ENCODE peak calls at places on chromosomes 12 and 14, in five cellular contexts. J is H9, V is mesenchymal stem cell, Y is neuronal stem cell, O is H1. H is an unnamed sample.

GRCh38 chr12:94148841-94149780 is 734 bp downstream of the PLXNC1 start:
- DNase-seq in J (peak; percentile 77), V (peak; percentile 60), Y (peak; percentile 58), O (peak; percentile 85), H (peak; percentile 48)

GRCh38 chr14:23633160-23633701 is 2.9 kb upstream of the DHRS2 start:
- DNase-seq in J (peak; percentile 52), V (peak; percentile 5), Y (no peak), O (no peak), H (no peak)

GRCh38 chr12:124236651-124237050 is 58.2 kb upstream of the RFLNA start:
- DNase-seq in J (no peak), V (peak; percentile 71), Y (no peak), O (no peak), H (no peak)

GRCh38 chr12:120833849-120834248 is 70.3 kb downstream of the SPPL3 start:
- DNase-seq in J (no peak), V (peak; percentile 69), Y (no peak), O (no peak), H (no peak)

GRCh38 chr12:75908961-75909699 is 122.4 kb downstream of the PHLDA1 start:
- DNase-seq in J (no peak), V (peak; percentile 44), Y (no peak), O (no peak), H (no peak)

GRCh38 chr14:68468437-68469207 is 324.2 kb downstream of the ZFP36L1 start:
- DNase-seq in J (no peak), V (peak; percentile 70), Y (no peak), O (no peak), H (peak; percentile 90)

GRCh38 chr12:118017926-118018325 is 1.4 kb downstream of the RFC5 start:
- DNase-seq in J (no peak), V (no peak), Y (no peak), O (no peak), H (no peak)

GRCh38 chr12:29754235-29755189 is 29.2 kb downstream of the TMTC1 start:
- DNase-seq in J (no peak), V (no peak), Y (no peak), O (no peak), H (no peak)

GRCh38 chr14:96793547-96793946 is 3.6 kb upstream of the VRK1 start:
- DNase-seq in J (no peak), V (no peak), Y (no peak), O (no peak), H (no peak)

GRCh38 chr12:131090254-131091210 is 136.8 kb downstream of the ADGRD1 start:
- DNase-seq in J (peak; percentile 20), V (no peak), Y (no peak), O (no peak), H (no peak)

GRCh38 chr12:30882706-30883105 is 43.8 kb upstream of the TSPAN11 start:
- DNase-seq in J (no peak), V (no peak), Y (no peak), O (no peak), H (no peak)

GRCh38 chr12:107448198-107448597 is 237.4 kb upstream of the PWP1 start:
- DNase-seq in J (peak; percentile 74), V (no peak), Y (peak; percentile 15), O (peak; percentile 76), H (peak; percentile 10)

GRCh38 chr14:97948841-97949240 is 1151.7 kb downstream of the VRK1 start:
- DNase-seq in J (no peak), V (no peak), Y (no peak), O (no peak), H (no peak)

GRCh38 chr12:50214018-50214417 is 46.8 kb upstream of the CERS5 start:
- DNase-seq in J (no peak), V (no peak), Y (no peak), O (no peak), H (no peak)

GRCh38 chr12:120094485-120094884 is 22.1 kb downstream of the RAB35 start:
- DNase-seq in J (no peak), V (no peak), Y (no peak), O (no peak), H (no peak)

GRCh38 chr12:118714051-118714460 is 267.3 kb upstream of the SRRM4 start:
- DNase-seq in J (peak; percentile 68), V (no peak), Y (peak; percentile 54), O (peak; percentile 74), H (no peak)

GRCh38 chr12:22459872-22460490 is 84.4 kb downstream of the C2CD5 start:
- DNase-seq in J (no peak), V (peak; percentile 59), Y (peak; percentile 12), O (no peak), H (peak; percentile 88)

GRCh38 chr12:76272292-76272691 is 75.9 kb downstream of the BBS10 start:
- DNase-seq in J (no peak), V (no peak), Y (no peak), O (no peak), H (no peak)

GRCh38 chr12:13784504-13784903 is 196.9 kb downstream of the GRIN2B start:
- DNase-seq in J (no peak), V (no peak), Y (no peak), O (no peak), H (no peak)

GRCh38 chr14:67263499-67264149 is 22.4 kb downstream of the PALS1 start:
- DNase-seq in J (no peak), V (peak; percentile 88), Y (no peak), O (no peak), H (no peak)
- H2BK12ac ChIP-seq in J (no peak overlapping the region), V (no peak overlapping the region), Y (no peak overlapping the region), O (no peak overlapping the region), H (no peak overlapping the region)

GRCh38 chr12:116125981-116126566 is 151.4 kb downstream of the MED13L start:
- DNase-seq in J (no peak), V (no peak), Y (no peak), O (no peak), H (no peak)

GRCh38 chr12:116122639-116123038 is 154.9 kb downstream of the MED13L start:
- DNase-seq in J (no peak), V (no peak), Y (no peak), O (no peak), H (no peak)

GRCh38 chr12:116121453-116121871 is 156.0 kb downstream of the MED13L start:
- DNase-seq in J (no peak), V (no peak), Y (no peak), O (no peak), H (no peak)

GRCh38 chr12:116125084-116125483 is 152.4 kb downstream of the MED13L start:
- DNase-seq in J (no peak), V (no peak), Y (no peak), O (no peak), H (no peak)

GRCh38 chr12:116123511-116124258 is 153.8 kb downstream of the MED13L start:
- DNase-seq in J (no peak), V (peak; percentile 78), Y (peak; percentile 71), O (no peak), H (peak; percentile 81)
- H3K4me1 ChIP-seq in J (peaks cover 10% of the 10 kb centered on the region), V (peaks cover 3% of the 10 kb centered on the region), Y (peaks cover 46% of the 10 kb centered on the region), O (peaks cover 4% of the 10 kb centered on the region), H (peaks cover 4% of the 10 kb centered on the region)

DNA sequence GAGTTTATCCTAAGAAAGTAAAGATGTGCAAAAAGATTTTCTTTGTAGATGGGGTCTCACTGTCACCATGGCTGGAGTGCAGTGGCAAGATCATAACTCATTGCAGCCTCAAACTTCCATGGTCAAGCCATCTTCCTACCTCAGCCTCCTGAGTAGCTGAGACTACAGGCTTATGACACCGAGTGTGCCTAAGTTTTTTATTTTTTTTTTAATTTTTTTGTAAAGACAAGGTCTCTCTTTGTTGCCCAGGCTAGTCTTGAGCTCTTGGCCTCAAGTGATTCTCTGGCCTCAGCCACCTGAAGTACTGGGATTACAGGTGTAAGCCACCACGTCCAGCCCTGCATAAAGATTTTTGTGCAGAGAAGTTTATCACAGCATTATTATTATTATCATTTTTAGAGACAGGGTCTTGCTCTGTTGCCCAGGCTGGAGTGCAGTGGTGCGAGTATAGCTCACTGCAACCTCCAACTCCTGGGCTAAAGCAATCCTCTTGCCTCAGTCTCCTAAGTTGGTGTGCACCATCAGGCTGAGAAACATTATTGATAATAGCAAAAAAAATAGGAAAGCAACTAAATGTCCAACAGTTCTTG is 19.3 kb upstream of the MDM2 start:
- DNase-seq in J (no peak), V (no peak), Y (no peak), O (no peak), H (no peak)
- H2BK120ac ChIP-seq in J (no peak overlapping the region), V (no peak overlapping the region), Y (no peak overlapping the region), O (no peak overlapping the region), H (peak overlapping the region; percentile 80)

DNA sequence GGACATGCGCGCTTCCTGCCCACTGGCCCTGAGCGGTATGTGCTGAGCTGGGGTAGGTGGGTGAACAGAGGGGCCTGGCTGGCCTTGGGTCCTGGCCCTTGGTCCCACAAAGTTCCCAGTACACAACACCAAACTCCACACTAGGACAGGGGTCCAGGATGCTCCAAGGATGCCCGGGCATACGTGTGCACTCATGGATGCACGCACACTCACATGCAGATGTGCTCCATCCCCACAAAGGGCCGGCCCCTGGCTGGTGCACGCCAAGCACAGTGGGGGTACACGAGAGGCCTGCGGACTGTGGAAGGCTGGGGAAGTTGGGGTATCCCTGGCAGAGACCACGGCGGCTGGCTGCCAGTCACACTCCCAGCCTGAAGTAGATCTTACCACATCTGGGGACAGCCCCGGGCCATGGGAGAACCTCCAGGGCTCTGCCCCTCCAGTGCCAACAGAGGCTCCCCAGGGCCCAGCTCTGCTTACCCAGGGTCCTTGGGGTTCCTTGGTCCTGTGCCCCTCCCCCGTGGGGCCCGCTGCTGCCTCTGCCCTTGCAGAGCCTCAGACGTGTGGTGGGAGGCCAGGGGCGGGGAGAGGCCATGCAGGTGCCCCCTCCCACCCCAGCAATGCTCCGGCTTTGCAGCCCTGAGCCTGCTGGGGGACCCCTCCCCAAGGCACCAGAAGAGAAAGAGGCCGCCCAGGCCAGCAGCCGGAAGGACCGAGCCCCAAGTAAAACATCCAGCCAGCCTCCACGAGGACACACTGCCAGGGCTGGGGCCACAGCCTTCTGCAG is 24.0 kb upstream of the NUDT14 start:
- DNase-seq in J (no peak), V (no peak), Y (no peak), O (no peak), H (no peak)
- H2BK12ac ChIP-seq in J (no peak overlapping the region), V (no peak overlapping the region), Y (peak overlapping the region; percentile 22), O (no peak overlapping the region), H (no peak overlapping the region)

GRCh38 chr12:121980892-121981272 is 40.8 kb upstream of the BCL7A start:
- DNase-seq in J (no peak), V (no peak), Y (no peak), O (no peak), H (no peak)
- H3K4me1 ChIP-seq in J (no peaks in the 10 kb centered on the region), V (peaks cover 4% of the 10 kb centered on the region), Y (peaks cover 3% of the 10 kb centered on the region), O (no peaks in the 10 kb centered on the region), H (no peaks in the 10 kb centered on the region)

H was measured in trophoblast cell.